ENCODE peak calls at places on chromosomes 6 and 20, in four cellular contexts. S is esophagus squamous epithelium, N is HS-5, R is AML-193. M is an unnamed sample.

GRCh38 chr6:382883-383420 is 8.6 kb upstream of the IRF4 start:
- DNase-seq in S (no peak), N (no peak), R (no peak), M (no peak)

GRCh38 chr6:75991941-75992340 is 80.5 kb downstream of the IMPG1 start:
- DNase-seq in S (no peak), N (no peak), R (no peak), M (no peak)

GRCh38 chr20:53413188-53413631 is 180.4 kb downstream of the ZNF217 start:
- DNase-seq in S (no peak), N (no peak), R (no peak), M (no peak)

GRCh38 chr6:7073810-7074525 is 33.8 kb upstream of the RREB1 start:
- DNase-seq in S (no peak), N (no peak), R (no peak), M (no peak)

GRCh38 chr6:65189344-65189743 is 517.7 kb downstream of the EYS start:
- DNase-seq in S (no peak), N (no peak), R (no peak), M (no peak)

GRCh38 chr20:23125625-23126191 is 39.6 kb upstream of the CD93 start:
- DNase-seq in S (no peak), N (no peak), R (peak), M (peak)

GRCh38 chr6:125267806-125268523 is 33.8 kb downstream of the HDDC2 start:
- DNase-seq in S (no peak), N (no peak), R (no peak), M (no peak)

GRCh38 chr6:63305278-63305677 is 14.5 kb downstream of the LGSN start:
- DNase-seq in S (no peak), N (no peak), R (no peak), M (no peak)

GRCh38 chr20:1876975-1877603 is 18.1 kb upstream of the SIRPA start:
- DNase-seq in S (no peak), N (no peak), R (no peak), M (no peak)

GRCh38 chr6:85537055-85537494 is 56.6 kb downstream of the SNX14 start:
- DNase-seq in S (no peak), N (no peak), R (peak), M (no peak)

GRCh38 chr6:34359438-34360158 is 32.9 kb downstream of the NUDT3 start:
- DNase-seq in S (no peak), N (peak), R (no peak), M (no peak)

GRCh38 chr6:82909551-82909950 is 156.1 kb downstream of the UBE3D start:
- DNase-seq in S (no peak), N (no peak), R (no peak), M (no peak)

GRCh38 chr6:36956111-36956820 is 1.7 kb downstream of the PI16 start:
- DNase-seq in S (no peak), N (no peak), R (no peak), M (no peak)

GRCh38 chr6:34338811-34339210 is 53.7 kb downstream of the NUDT3 start:
- DNase-seq in S (no peak), N (no peak), R (no peak), M (no peak)

GRCh38 chr20:61976650-61977332 is 88.9 kb downstream of the TAF4 start:
- DNase-seq in S (no peak), N (no peak), R (no peak), M (no peak)

GRCh38 chr20:47453167-47453782 is 48.4 kb upstream of the NCOA3 start:
- DNase-seq in S (no peak), N (peak), R (no peak), M (no peak)

GRCh38 chr6:84197708-84198107 is 29.7 kb downstream of the CEP162 start:
- DNase-seq in S (no peak), N (no peak), R (no peak), M (no peak)

M was measured in HL-60.